ENCODE peak calls at places on chromosomes 4 and X, in six cellular contexts. I, J, F, M, Y and H are unnamed samples.
A peak's percentile ranks its signal among the peaks of the same experiment; 100 is the strongest.

GRCh38 chrX:101977091-101977490 is 45.3 kb upstream of the ZMAT1 start:
- DNase-seq in I (no peak), J (no peak), F (no peak), M (no peak), Y (no peak), H (no peak)

GRCh38 chrX:153600921-153601320 is 2.0 kb upstream of the CCNQ start:
- DNase-seq in I (no peak), J (no peak), F (no peak), M (no peak), Y (no peak), H (no peak)

GRCh38 chrX:148448686-148449085 is 51.7 kb upstream of the AFF2 start:
- DNase-seq in I (no peak), J (no peak), F (no peak), M (no peak), Y (no peak), H (no peak)

GRCh38 chr4:41365726-41366125 is 109.0 kb downstream of the UCHL1 start:
- DNase-seq in I (no peak), J (no peak), F (no peak), M (no peak), Y (no peak), H (no peak)

GRCh38 chr4:19748470-19748869 is 503.2 kb upstream of the SLIT2 start:
- DNase-seq in I (peak; percentile 87), J (peak; percentile 88), F (no peak), M (no peak), Y (no peak), H (no peak)

GRCh38 chr4:82721819-82722423 is 76.7 kb downstream of the SCD5 start:
- DNase-seq in I (peak; percentile 26), J (no peak), F (no peak), M (no peak), Y (no peak), H (no peak)

GRCh38 chr4:6002926-6003325 is 15.3 kb downstream of the C4orf50 start:
- DNase-seq in I (no peak), J (no peak), F (no peak), M (no peak), Y (no peak), H (no peak)

GRCh38 chrX:69307736-69308135 is 142.5 kb upstream of the PJA1 start:
- DNase-seq in I (no peak), J (no peak), F (no peak), M (no peak), Y (no peak), H (no peak)

DNA sequence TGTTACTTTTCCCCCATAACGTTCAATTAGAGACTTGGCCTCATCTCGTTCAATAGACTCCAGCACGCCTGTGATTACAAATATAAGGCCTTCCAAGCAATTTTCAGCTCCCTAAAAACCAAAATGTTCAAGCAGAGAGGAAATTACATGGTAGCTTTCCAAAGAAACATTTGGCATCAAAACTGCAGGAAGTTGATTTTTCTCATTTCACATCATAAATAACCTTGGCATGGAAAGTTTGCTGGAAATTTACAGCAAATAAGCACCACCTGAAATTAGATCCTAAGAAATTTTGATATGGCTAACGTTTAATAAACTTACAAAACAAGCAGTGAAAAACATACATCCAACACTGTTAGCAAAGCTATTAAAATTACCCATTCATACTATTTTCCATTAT is 53.3 kb downstream of the RFC1 start:
- DNase-seq in I (no peak), J (no peak), F (no peak), M (no peak), Y (no peak), H (no peak)
- H2BK15ac ChIP-seq in I (no peak overlapping the region), J (no peak overlapping the region), F (no peak overlapping the region), M (no peak overlapping the region), Y (no peak overlapping the region), H (no peak overlapping the region)

DNA sequence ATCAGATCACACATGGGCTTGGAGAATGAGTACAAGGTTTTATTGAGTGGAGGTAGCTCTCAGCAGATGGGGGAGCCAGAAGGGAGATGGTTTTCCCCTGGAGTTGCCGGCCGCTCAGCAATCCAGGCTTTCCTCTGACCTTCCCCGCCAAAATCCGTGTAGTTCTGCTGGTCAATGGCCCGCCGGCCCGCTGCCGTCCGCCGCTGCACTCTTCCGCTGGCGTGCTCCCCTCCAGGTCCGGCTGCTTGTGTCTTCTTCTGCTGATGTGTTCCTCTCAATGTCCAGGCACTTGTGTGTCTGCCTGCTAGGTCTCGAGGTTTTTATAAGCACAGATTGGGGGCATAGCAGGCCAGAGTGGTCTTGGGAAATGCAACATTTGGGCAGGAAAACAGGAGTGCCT is 14.4 kb upstream of the MXRA5 start:
- DNase-seq in I (no peak), J (no peak), F (no peak), M (no peak), Y (no peak), H (no peak)
- H2BK15ac ChIP-seq in I (no peak overlapping the region), J (peak overlapping the region; percentile 7), F (no peak overlapping the region), M (no peak overlapping the region), Y (no peak overlapping the region), H (no peak overlapping the region)

DNA sequence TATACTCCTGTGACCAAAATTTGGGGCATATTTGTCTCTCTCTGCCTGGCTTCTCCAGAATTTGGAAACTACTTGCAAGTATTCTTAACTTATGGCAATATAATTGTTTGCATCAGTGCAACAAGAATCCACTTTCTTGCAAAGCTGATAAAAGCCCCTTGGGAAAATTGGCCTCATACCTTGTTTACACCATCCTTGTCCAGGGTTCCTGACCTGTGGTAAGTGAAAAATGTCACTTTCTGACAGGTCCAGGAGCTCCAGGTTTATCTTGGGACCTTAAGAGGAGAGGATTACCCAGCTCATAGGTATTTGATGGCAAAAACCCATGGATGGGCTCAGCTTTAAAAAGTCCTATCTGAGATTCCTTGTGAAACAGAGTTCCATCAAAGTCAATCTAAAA is 29.3 kb upstream of the CXCL13 start:
- DNase-seq in I (no peak), J (no peak), F (no peak), M (no peak), Y (no peak), H (no peak)
- H2BK15ac ChIP-seq in I (no peak overlapping the region), J (no peak overlapping the region), F (no peak overlapping the region), M (no peak overlapping the region), Y (no peak overlapping the region), H (no peak overlapping the region)

DNA sequence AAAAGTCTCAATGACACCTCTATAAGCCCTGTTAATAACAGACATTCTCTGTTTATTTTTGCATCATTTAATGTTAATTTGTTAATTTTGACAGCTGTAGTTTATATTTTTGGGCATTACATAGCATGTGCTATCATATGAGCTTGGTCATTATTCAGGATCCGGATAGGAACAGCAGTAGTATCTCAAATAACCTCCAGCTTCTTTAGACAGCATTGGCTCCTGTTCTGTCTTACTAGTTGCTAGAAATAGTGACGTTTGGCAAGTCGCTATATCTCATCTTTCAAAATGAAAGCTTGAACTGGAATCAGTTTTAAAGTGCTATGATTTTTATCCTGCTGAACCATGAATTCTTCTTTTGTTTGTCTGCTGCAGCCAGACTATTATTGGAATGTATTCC is 9.0 kb upstream of the ADGRA3 start:
- DNase-seq in I (no peak), J (no peak), F (no peak), M (no peak), Y (no peak), H (no peak)
- H2BK15ac ChIP-seq in I (no peak overlapping the region), J (no peak overlapping the region), F (no peak overlapping the region), M (no peak overlapping the region), Y (no peak overlapping the region), H (no peak overlapping the region)

GRCh38 chr4:11440481-11441181 is 11.9 kb upstream of the HS3ST1 start:
- DNase-seq in I (no peak), J (no peak), F (no peak), M (no peak), Y (no peak), H (no peak)
- H2BK15ac ChIP-seq in I (no peak overlapping the region), J (no peak overlapping the region), F (no peak overlapping the region), M (no peak overlapping the region), Y (no peak overlapping the region), H (no peak overlapping the region)

GRCh38 chr4:122914292-122914904 is 8.0 kb downstream of the NUDT6 start:
- DNase-seq in I (peak; percentile 68), J (no peak), F (no peak), M (no peak), Y (no peak), H (no peak)

GRCh38 chr4:122914938-122915337 is 7.5 kb downstream of the NUDT6 start:
- DNase-seq in I (peak; percentile 77), J (peak; percentile 49), F (no peak), M (no peak), Y (no peak), H (no peak)

GRCh38 chr4:122909683-122910082 is 12.7 kb downstream of the NUDT6 start:
- DNase-seq in I (no peak), J (peak; percentile 38), F (no peak), M (peak; percentile 18), Y (no peak), H (no peak)

GRCh38 chr4:122912810-122913575 is 9.4 kb downstream of the NUDT6 start:
- DNase-seq in I (no peak), J (no peak), F (no peak), M (no peak), Y (no peak), H (no peak)

DNA sequence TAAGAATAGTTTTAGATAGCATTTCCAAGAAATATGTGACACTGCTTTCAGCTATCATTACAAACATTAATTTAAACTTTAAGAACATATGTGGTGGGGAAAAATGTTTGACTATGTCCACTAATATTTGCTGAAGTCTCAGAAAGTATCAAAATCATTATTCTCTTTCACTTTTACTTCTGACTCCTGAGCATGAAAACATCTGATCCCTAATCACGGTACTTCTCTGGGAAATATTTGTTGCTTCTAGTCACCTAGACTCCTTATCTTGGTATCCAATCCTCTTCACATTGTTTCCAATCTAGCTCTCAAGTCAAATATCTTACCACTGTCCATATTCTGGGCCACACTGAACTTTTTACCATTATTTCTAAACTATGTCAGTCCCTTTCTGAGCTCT is 10.8 kb downstream of the NUDT6 start:
- DNase-seq in I (no peak), J (no peak), F (no peak), M (no peak), Y (no peak), H (no peak)
- H2BK15ac ChIP-seq in I (no peak overlapping the region), J (no peak overlapping the region), F (no peak overlapping the region), M (no peak overlapping the region), Y (no peak overlapping the region), H (no peak overlapping the region)